ENCODE peak calls at places on chromosomes 12 and 14, in four cellular contexts. R is AG20443, C is kidney tubule cell, V is mesendoderm. F is an unnamed sample.
A peak's percentile ranks its signal among the peaks of the same experiment; 100 is the strongest.

GRCh38 chr14:103330536-103330935 is 3.5 kb upstream of the EIF5 start:
- DNase-seq in R (no peak), C (no peak), V (no peak), F (no peak)

GRCh38 chr14:104594310-104595046 is 10.1 kb downstream of the TMEM179 start:
- DNase-seq in R (no peak), C (no peak), V (no peak), F (no peak)

GRCh38 chr14:69152944-69153847 is at the start of gene DCAF5:
- DNase-seq in R (peak; percentile 98), C (peak; percentile 96), V (peak; percentile 97), F (peak; percentile 97)

GRCh38 chr14:101173698-101174521 is 270.4 kb upstream of the RTL1 start:
- DNase-seq in R (peak; percentile 7), C (no peak), V (no peak), F (no peak)

GRCh38 chr14:101225729-101226152 is 322.2 kb upstream of the RTL1 start:
- DNase-seq in R (no peak), C (no peak), V (no peak), F (no peak)

GRCh38 chr14:51070732-51071131 is 24.2 kb downstream of the TRIM9 start:
- DNase-seq in R (no peak), C (no peak), V (no peak), F (no peak)

GRCh38 chr14:20857207-20857606 is 34.0 kb upstream of the RNASE3 start:
- DNase-seq in R (no peak), C (no peak), V (no peak), F (no peak)

GRCh38 chr12:47079894-47080724 is at the start of gene AMIGO2:
- DNase-seq in R (peak; percentile 57), C (peak; percentile 84), V (peak; percentile 87), F (no peak)

GRCh38 chr14:105491366-105492006 is 440 bp downstream of the TEDC1 start:
- DNase-seq in R (peak; percentile 84), C (peak; percentile 80), V (peak; percentile 71), F (peak; percentile 90)

GRCh38 chr12:2941524-2941923 is 17.7 kb upstream of the TEAD4 start:
- DNase-seq in R (no peak), C (no peak), V (no peak), F (no peak)

GRCh38 chr14:60272177-60272576 is 23.2 kb downstream of the PPM1A start:
- DNase-seq in R (no peak), C (no peak), V (no peak), F (no peak)

GRCh38 chr14:51491776-51492175 is 159.9 kb upstream of the FRMD6 start:
- DNase-seq in R (no peak), C (no peak), V (no peak), F (no peak)

GRCh38 chr14:31950760-31951637 is 126.1 kb upstream of the ARHGAP5 start:
- DNase-seq in R (peak; percentile 88), C (peak; percentile 53), V (peak; percentile 70), F (peak; percentile 59)

GRCh38 chr12:52352951-52353350 is 14.3 kb downstream of the KRT85 start:
- DNase-seq in R (no peak), C (no peak), V (no peak), F (no peak)

GRCh38 chr14:99037777-99038176 is 234.2 kb downstream of the BCL11B start:
- DNase-seq in R (no peak), C (no peak), V (peak; percentile 46), F (no peak)

GRCh38 chr12:127688901-127689428 is 578.0 kb upstream of the TMEM132C start:
- DNase-seq in R (no peak), C (no peak), V (no peak), F (no peak)

GRCh38 chr14:91202234-91202974 is 42.1 kb downstream of the GPR68 start:
- DNase-seq in R (peak; percentile 73), C (no peak), V (no peak), F (peak; percentile 42)

GRCh38 chr12:98126637-98127335 is 388.6 kb upstream of the TMPO start:
- DNase-seq in R (no peak), C (no peak), V (peak; percentile 21), F (no peak)

GRCh38 chr12:108449478-108449877 is 65.6 kb upstream of the FICD start:
- DNase-seq in R (no peak), C (no peak), V (peak; percentile 13), F (no peak)

GRCh38 chr12:19643635-19644034 is 204.3 kb downstream of the AEBP2 start:
- DNase-seq in R (peak; percentile 62), C (peak; percentile 42), V (peak; percentile 96), F (peak; percentile 68)

GRCh38 chr14:55130194-55130550 is 1.1 kb downstream of the LGALS3 start:
- DNase-seq in R (peak; percentile 51), C (peak; percentile 64), V (peak; percentile 60), F (no peak)

GRCh38 chr12:128969480-128970055 is 116.3 kb downstream of the GLT1D1 start:
- DNase-seq in R (no peak), C (peak; percentile 52), V (peak; percentile 79), F (peak; percentile 73)

GRCh38 chr14:40053396-40053795 is 621.2 kb upstream of the FBXO33 start:
- DNase-seq in R (no peak), C (peak; percentile 57), V (no peak), F (no peak)

GRCh38 chr14:103541944-103542544 is 13.0 kb downstream of the TRMT61A start:
- DNase-seq in R (no peak), C (no peak), V (peak; percentile 27), F (no peak)

GRCh38 chr12:120965534-120966091 is 12.7 kb upstream of the HNF1A start:
- DNase-seq in R (no peak), C (no peak), V (no peak), F (no peak)

GRCh38 chr14:100836961-100837811 is 11.3 kb downstream of the MEG3 start:
- DNase-seq in R (no peak), C (no peak), V (no peak), F (peak; percentile 31)

GRCh38 chr12:100382327-100382726 is 25.5 kb downstream of the SLC17A8 start:
- DNase-seq in R (no peak), C (no peak), V (no peak), F (no peak)

GRCh38 chr14:103071544-103072251 is 12.3 kb upstream of the LBHD2 start:
- DNase-seq in R (no peak), C (peak; percentile 83), V (no peak), F (no peak)

GRCh38 chr12:89351489-89352241 is 636 bp downstream of the DUSP6 start:
- DNase-seq in R (peak; percentile 53), C (peak; percentile 63), V (no peak), F (peak; percentile 50)

GRCh38 chr12:14920475-14921126 is 17.7 kb downstream of the ERP27 start:
- DNase-seq in R (no peak), C (no peak), V (no peak), F (no peak)

GRCh38 chr12:16347391-16348298 is at the start of gene MGST1:
- DNase-seq in R (peak; percentile 70), C (peak; percentile 79), V (peak; percentile 96), F (peak; percentile 84)

GRCh38 chr12:101305226-101305779 is 25.4 kb downstream of the UTP20 start:
- DNase-seq in R (no peak), C (no peak), V (no peak), F (no peak)

GRCh38 chr12:13203028-13203922 is 6.7 kb downstream of the EMP1 start:
- DNase-seq in R (peak; percentile 58), C (no peak), V (peak; percentile 83), F (peak; percentile 73)

GRCh38 chr12:43151406-43152080 is 400.5 kb downstream of the ADAMTS20 start:
- DNase-seq in R (peak; percentile 48), C (no peak), V (no peak), F (no peak)

GRCh38 chr14:104119119-104119699 is 19.2 kb upstream of the KIF26A start:
- DNase-seq in R (no peak), C (no peak), V (no peak), F (peak; percentile 3)

GRCh38 chr12:70049596-70050360 is 193.5 kb upstream of the CNOT2 start:
- DNase-seq in R (no peak), C (peak; percentile 54), V (peak; percentile 95), F (no peak)

GRCh38 chr12:88617352-88617751 is 37.1 kb upstream of the KITLG start:
- DNase-seq in R (no peak), C (no peak), V (no peak), F (no peak)

GRCh38 chr12:52414936-52415335 is 8.8 kb upstream of the KRT82 start:
- DNase-seq in R (no peak), C (no peak), V (no peak), F (no peak)

GRCh38 chr12:109512608-109513007 is 35.2 kb downstream of the UBE3B start:
- DNase-seq in R (no peak), C (no peak), V (no peak), F (no peak)